ENCODE peak calls at places on chromosomes 7 and 10, in four cellular contexts. H is GM12878, B is K562, K is HepG2. M is an unnamed sample.

GRCh38 chr10:24299587-24300258 is 90.8 kb downstream of the KIAA1217 start:
- DNase-seq in H (no peak), K (no peak), B (no peak), M (no peak)

GRCh38 chr10:45058580-45058979 is 57.9 kb downstream of the ZNF22 start:
- DNase-seq in H (no peak), B (no peak), K (no peak), M (no peak)

GRCh38 chr7:68963547-68963946 is 634.7 kb upstream of the AUTS2 start:
- DNase-seq in K (no peak), B (no peak), H (no peak), M (no peak)

GRCh38 chr10:71765176-71765906 is 8.0 kb downstream of the VSIR start:
- DNase-seq in K (peak), H (no peak), B (no peak), M (no peak)

GRCh38 chr10:107733731-107734130 is 569.2 kb upstream of the SORCS1 start:
- DNase-seq in B (no peak), K (no peak), H (no peak), M (no peak)

GRCh38 chr10:33638401-33638800 is 303.9 kb upstream of the NRP1 start:
- DNase-seq in K (no peak), H (no peak), B (no peak), M (peak)

GRCh38 chr10:8057636-8058273 is 3.3 kb downstream of the GATA3 start:
- DNase-seq in K (no peak), H (no peak), B (no peak), M (no peak)

GRCh38 chr7:90230834-90231233 is 14.1 kb upstream of the CFAP69 start:
- DNase-seq in K (no peak), H (no peak), B (no peak), M (no peak)

GRCh38 chr10:119197921-119198320 is 9.4 kb upstream of the GRK5 start:
- DNase-seq in H (no peak), K (peak), B (no peak), M (no peak)

GRCh38 chr10:91643700-91644099 is 10.8 kb upstream of the PPP1R3C start:
- DNase-seq in B (no peak), H (no peak), K (peak), M (no peak)

GRCh38 chr7:158410720-158411119 is 176.9 kb downstream of the PTPRN2 start:
- DNase-seq in H (no peak), B (no peak), K (no peak), M (no peak)

GRCh38 chr10:62399211-62399610 is 25.0 kb downstream of the ZNF365 start:
- DNase-seq in H (no peak), K (no peak), B (no peak), M (no peak)

GRCh38 chr7:6250364-6250833 is 22.0 kb downstream of the CYTH3 start:
- DNase-seq in B (no peak), K (no peak), H (peak), M (no peak)

GRCh38 chr7:107816053-107816566 is 13.1 kb upstream of the SLC26A3 start:
- DNase-seq in K (no peak), H (no peak), B (no peak), M (no peak)

GRCh38 chr7:107813524-107813923 is 10.5 kb upstream of the SLC26A3 start:
- DNase-seq in K (no peak), B (no peak), H (no peak), M (no peak)

GRCh38 chr7:107811934-107812333 is 8.9 kb upstream of the SLC26A3 start:
- DNase-seq in H (no peak), B (no peak), K (no peak), M (no peak)

GRCh38 chr7:107810626-107811025 is 7.6 kb upstream of the SLC26A3 start:
- DNase-seq in K (no peak), H (no peak), B (peak), M (no peak)

DNA sequence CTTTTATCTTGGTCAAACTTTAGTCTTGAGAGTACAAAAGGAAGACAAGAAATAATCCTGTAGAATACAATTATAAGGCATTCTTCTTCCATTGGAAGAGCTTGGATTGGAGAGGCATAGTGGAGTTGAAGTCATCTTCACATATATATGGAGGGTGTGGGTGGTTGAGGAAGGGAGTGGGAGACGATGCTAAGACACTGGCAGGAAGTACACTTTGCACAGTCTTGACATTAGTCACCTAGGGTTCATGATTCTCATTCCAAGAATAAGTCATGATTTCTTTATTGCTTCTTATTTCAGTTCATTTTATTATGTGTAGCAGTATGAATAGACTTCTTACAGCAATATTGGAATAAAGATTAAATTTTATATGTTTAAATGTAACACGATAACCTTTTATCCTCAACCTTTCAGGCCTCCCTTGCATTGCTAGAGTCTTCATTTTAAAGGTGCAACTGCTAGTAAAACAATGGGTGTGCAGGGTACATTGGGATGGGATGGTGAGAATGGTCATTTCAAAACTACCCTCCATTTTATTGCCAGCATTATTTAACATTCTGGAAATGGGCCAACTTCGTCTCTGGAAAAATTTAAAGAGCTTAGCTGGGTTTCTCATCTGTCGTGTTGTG is 12.3 kb upstream of the SLC26A3 start:
- DNase-seq in H (no peak), B (no peak), K (no peak), M (no peak)
- TF ChIP-seq RFX5 in H (no peak), B (no peak), K (no peak), M (no peak)

DNA sequence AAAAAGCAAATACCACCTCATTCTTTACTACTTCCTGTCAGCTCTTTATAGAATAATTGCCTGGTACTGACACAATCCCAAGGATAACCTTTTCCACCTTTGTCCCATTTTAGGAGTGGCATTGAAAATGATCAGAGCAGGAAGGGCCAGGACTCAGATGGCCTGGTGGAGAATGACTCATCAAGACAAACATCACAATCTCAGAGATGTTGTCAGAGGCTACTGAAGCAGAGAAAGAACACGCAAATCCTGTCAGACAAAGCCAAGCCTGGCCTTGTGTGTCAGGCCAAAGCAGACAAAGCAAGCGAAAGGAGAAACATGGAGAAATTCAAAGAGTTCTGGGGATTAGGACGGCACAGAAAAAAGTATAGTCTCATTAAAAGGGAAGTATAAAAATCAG is 40.9 kb downstream of the NSUN6 start:
- DNase-seq in B (peak), H (no peak), K (peak), M (peak)
- TF ChIP-seq FOXM1 in B (no peak), H (no peak), K (no peak), M (no peak)

GRCh38 chr7:114502454-114503254 is 88.0 kb downstream of the FOXP2 start:
- DNase-seq in B (no peak), K (no peak), H (no peak), M (no peak)

GRCh38 chr7:114504586-114504985 is 90.0 kb downstream of the FOXP2 start:
- DNase-seq in K (no peak), B (no peak), H (no peak), M (no peak)

GRCh38 chr7:114508096-114508495 is 93.5 kb downstream of the FOXP2 start:
- DNase-seq in B (no peak), H (no peak), K (no peak), M (no peak)
- TF ChIP-seq RFX5 in B (no peak), H (no peak), K (no peak), M (no peak)

GRCh38 chr10:89076120-89076519 is 85.5 kb downstream of the FAS start:
- DNase-seq in B (no peak), K (no peak), H (no peak), M (no peak)

GRCh38 chr10:89082086-89082485 is 91.5 kb downstream of the FAS start:
- DNase-seq in B (no peak), K (no peak), H (no peak), M (no peak)

GRCh38 chr10:89078729-89079672 is 88.4 kb downstream of the FAS start:
- DNase-seq in H (no peak), B (no peak), K (no peak), M (peak)

GRCh38 chr10:89080660-89081059 is 90.1 kb downstream of the FAS start:
- DNase-seq in K (no peak), B (no peak), H (no peak), M (no peak)

DNA sequence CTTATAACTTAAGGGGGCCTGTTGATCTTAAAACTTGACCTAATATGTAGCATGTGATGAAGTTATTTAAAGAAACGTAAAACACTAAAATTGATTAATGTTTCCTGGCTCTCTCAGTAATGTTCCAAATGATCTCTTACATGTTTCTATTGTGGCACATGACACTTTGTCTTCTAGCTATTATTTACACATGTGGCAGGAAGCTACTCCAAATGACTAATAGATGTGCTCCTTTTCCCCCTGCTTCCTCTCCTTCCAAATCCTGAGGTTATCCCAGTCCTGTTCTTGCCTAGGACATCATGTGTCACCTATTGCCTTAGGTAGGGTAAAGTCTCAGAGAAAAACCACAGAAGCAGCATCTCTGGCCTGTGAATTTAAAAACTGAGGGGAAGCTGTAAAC is 89.4 kb downstream of the FAS start:
- DNase-seq in K (no peak), H (no peak), B (no peak), M (no peak)
- TF ChIP-seq FOXM1 in K (no peak), H (no peak), B (no peak), M (no peak)

GRCh38 chr7:40808409-40808942 is 673.7 kb downstream of the SUGCT start:
- DNase-seq in H (no peak), B (no peak), K (no peak), M (no peak)
- TF ChIP-seq RFX5 in H (no peak), B (no peak), K (no peak), M (no peak)

GRCh38 chr7:88281729-88282128 is 25.0 kb downstream of the STEAP4 start:
- DNase-seq in K (no peak), H (no peak), B (no peak), M (no peak)

GRCh38 chr7:88276605-88277153 is 30.0 kb downstream of the STEAP4 start:
- DNase-seq in K (no peak), B (no peak), H (no peak), M (no peak)

GRCh38 chr7:88279323-88279722 is 27.4 kb downstream of the STEAP4 start:
- DNase-seq in B (no peak), H (no peak), K (no peak), M (no peak)

GRCh38 chr7:88280801-88281200 is 25.9 kb downstream of the STEAP4 start:
- DNase-seq in K (no peak), B (no peak), H (no peak), M (no peak)

DNA sequence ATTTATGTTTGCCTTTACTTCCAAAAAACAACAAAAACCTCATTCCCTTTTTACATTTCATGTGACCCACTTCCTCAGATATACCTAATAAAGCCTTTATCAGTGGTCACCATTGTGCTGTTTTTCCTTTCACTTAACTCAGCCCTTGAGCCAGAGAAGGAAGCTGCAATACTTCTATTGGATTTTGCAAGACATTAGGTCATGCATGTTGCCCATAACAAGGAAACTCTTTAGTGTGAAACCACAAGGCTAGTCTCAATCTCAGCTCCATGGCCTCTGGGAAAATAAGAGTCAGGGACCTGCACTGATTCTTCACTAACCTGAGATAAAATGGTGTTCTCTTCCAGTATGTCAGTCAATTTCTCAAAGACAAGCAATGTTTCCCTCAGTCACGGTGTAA is 27.8 kb downstream of the STEAP4 start:
- DNase-seq in H (no peak), K (no peak), B (no peak), M (no peak)
- TF ChIP-seq FOXM1 in H (no peak), K (no peak), B (no peak), M (no peak)

DNA sequence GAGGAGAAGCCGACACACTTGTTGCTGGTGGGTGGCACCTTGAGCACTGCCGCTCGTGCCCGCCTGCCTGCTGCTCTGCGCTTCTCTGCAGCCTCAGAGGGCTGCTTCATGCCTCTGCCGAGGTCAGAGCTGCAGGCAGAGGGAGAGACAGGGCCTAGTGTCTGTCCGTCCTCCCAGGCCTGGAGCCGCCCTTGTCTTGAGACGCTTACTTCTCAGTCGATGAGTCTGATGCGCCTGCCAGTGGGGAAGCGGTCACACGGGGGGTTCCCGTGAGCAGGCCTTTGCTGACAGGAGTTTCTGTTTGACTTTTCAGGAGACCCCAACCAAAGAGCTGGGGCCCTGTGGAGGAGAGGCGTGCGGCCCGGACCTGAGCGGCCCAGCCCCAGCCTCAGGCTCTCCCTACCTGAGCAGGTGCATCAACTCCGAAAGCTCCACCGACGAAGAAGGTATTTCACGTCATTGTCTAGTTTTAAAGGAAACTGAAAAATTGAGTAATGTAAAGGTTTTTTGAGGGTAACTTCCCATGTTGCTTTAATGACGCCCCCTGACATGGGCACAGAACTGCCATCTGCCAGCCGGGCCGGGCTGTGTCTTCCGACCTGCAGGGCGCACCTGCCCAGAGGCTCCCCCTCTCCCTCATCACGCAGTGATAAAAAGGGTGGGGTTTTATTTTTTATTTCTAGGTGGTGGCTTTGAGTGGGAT is 7.8 kb upstream of the BHLHA15 start:
- DNase-seq in H (no peak), K (no peak), B (no peak), M (no peak)
- TF ChIP-seq RFX5 in H (no peak), K (no peak), B (no peak), M (no peak)

GRCh38 chr7:586494-586893 is 66.8 kb upstream of the PDGFA start:
- DNase-seq in K (no peak), H (no peak), B (no peak), M (no peak)

GRCh38 chr7:585873-586272 is 66.2 kb upstream of the PDGFA start:
- DNase-seq in K (no peak), H (no peak), B (no peak), M (no peak)

GRCh38 chr7:585229-585711 is 65.6 kb upstream of the PDGFA start:
- DNase-seq in H (peak), K (no peak), B (peak), M (no peak)

GRCh38 chr7:589781-590575 is 70.3 kb upstream of the PDGFA start:
- DNase-seq in H (no peak), B (no peak), K (no peak), M (no peak)

DNA sequence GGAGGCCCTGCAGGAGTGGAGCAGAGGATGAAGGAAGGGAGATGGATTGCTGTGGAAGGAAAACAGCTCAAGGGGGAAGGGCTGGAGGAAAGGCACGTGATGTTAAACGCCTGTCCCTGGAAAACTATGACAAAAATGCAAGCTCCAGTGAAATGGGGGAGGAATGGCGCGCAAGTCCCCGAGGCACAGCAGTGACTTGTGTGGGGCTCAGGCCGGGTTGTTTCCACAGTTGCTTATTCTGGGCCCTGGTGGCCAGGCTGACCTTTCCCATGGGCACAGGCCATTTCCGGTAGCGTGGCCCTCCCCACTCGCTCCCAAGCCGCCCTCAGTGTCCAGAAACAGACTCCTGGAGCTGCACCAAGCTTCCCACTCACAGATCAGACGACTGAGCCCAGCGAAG is 68.1 kb upstream of the PDGFA start:
- DNase-seq in H (no peak), K (no peak), B (no peak), M (no peak)
- TF ChIP-seq FOXM1 in H (no peak), K (no peak), B (no peak), M (no peak)

DNA sequence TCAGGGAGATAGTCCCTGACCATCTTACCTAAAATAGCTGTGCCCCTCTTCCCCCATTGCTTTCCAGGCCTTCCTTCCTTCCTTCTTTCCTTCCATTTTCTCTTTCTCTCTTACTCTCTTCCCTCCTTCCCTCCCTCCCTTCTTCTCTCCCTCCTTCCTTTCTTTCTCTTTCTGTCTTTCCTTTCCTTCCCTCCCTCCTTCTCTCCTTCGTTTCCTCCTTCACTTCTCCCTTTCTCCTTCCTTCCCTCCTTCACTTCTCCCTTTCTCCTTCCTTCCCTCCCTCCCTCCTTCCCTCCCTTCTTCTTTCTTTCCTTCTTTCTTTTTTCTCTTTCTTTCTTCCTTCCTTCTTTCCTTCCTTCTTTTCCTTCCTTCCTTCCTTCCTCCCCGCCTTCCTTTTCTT is 24.6 kb upstream of the MKX start:
- DNase-seq in K (no peak), H (no peak), B (no peak), M (no peak)
- TF ChIP-seq RFX5 in K (no peak), H (no peak), B (no peak), M (no peak)